ENCODE peak calls at places on chromosomes 1 and 21, in seven cellular contexts. A is osteocyte, D is AG04450, G is occipital lobe, J is ureter, R is GF-D8, Q is adrenal gland. K is an unnamed sample.

GRCh38 chr1:115557715-115558114 is 84.1 kb upstream of the VANGL1 start:
- DNase-seq in A (no peak), D (no peak), G (no peak), J (no peak), R (no peak), Q (no peak), K (no peak)

GRCh38 chr1:201806801-201807200 is 22.2 kb upstream of the IPO9 start:
- DNase-seq in A (no peak), D (no peak), G (no peak), J (no peak), R (no peak), Q (no peak), K (no peak)

GRCh38 chr1:31943546-31944184 is 5.5 kb upstream of the PTP4A2 start:
- DNase-seq in A (peak), D (no peak), G (no peak), J (peak), R (peak), Q (no peak), K (no peak)

GRCh38 chr1:60808676-60809075 is 273.7 kb upstream of the NFIA start:
- DNase-seq in A (no peak), D (no peak), G (no peak), J (no peak), R (no peak), Q (no peak), K (no peak)

GRCh38 chr1:156797212-156797871 is 19.3 kb downstream of the SH2D2A start:
- DNase-seq in A (no peak), D (peak), G (no peak), J (no peak), R (peak), Q (no peak), K (peak)

GRCh38 chr1:222339371-222339947 is 208.4 kb downstream of the HHIPL2 start:
- DNase-seq in A (no peak), D (no peak), G (no peak), J (no peak), R (no peak), Q (no peak), K (no peak)

GRCh38 chr1:150162862-150163706 is 13.4 kb downstream of the PLEKHO1 start:
- DNase-seq in A (peak), D (peak), G (peak), J (peak), R (peak), Q (peak), K (peak)

GRCh38 chr1:42797414-42797813 is 12.6 kb downstream of the TMEM269 start:
- DNase-seq in A (no peak), D (no peak), G (no peak), J (no peak), R (no peak), Q (no peak), K (no peak)

GRCh38 chr1:1137256-1138045 is 21.6 kb upstream of the C1orf159 start:
- DNase-seq in A (no peak), D (no peak), G (no peak), J (no peak), R (no peak), Q (no peak), K (peak)

GRCh38 chr1:223319913-223320600 is 43.9 kb downstream of the SUSD4 start:
- DNase-seq in A (no peak), D (no peak), G (no peak), J (no peak), R (no peak), Q (no peak), K (no peak)

GRCh38 chr21:33011462-33011861 is 14.3 kb upstream of the OLIG2 start:
- DNase-seq in A (peak), D (peak), G (no peak), J (peak), R (no peak), Q (no peak), K (no peak)

GRCh38 chr1:36706416-36706815 is 223.7 kb upstream of the CSF3R start:
- DNase-seq in A (no peak), D (no peak), G (no peak), J (no peak), R (no peak), Q (no peak), K (no peak)

GRCh38 chr21:35563885-35564451 is 496.4 kb downstream of the SETD4 start:
- DNase-seq in A (peak), D (peak), G (no peak), J (peak), R (no peak), Q (peak), K (no peak)

GRCh38 chr1:53316742-53317650 is 10.9 kb downstream of the LRP8 start:
- DNase-seq in A (no peak), D (no peak), G (no peak), J (no peak), R (no peak), Q (no peak), K (no peak)

GRCh38 chr1:2086446-2087082 is 36.4 kb downstream of the PRKCZ start:
- DNase-seq in A (no peak), D (no peak), G (no peak), J (no peak), R (no peak), Q (no peak), K (no peak)

GRCh38 chr1:151368000-151368744 is 4.3 kb downstream of the SELENBP1 start:
- DNase-seq in A (no peak), D (no peak), G (no peak), J (no peak), R (no peak), Q (peak), K (peak)

GRCh38 chr1:31511848-31512615 is 64.3 kb upstream of the TINAGL1 start:
- DNase-seq in A (no peak), D (no peak), G (no peak), J (no peak), R (no peak), Q (no peak), K (no peak)

GRCh38 chr1:36650200-36651065 is 167.7 kb upstream of the CSF3R start:
- DNase-seq in A (no peak), D (peak), G (peak), J (peak), R (no peak), Q (peak), K (peak)

GRCh38 chr1:18805925-18806849 is 53.3 kb downstream of the TAS1R2 start:
- DNase-seq in A (no peak), D (no peak), G (no peak), J (no peak), R (no peak), Q (no peak), K (no peak)

GRCh38 chr1:206801467-206801866 is 29.2 kb upstream of the IL10 start:
- DNase-seq in A (no peak), D (no peak), G (no peak), J (no peak), R (no peak), Q (no peak), K (no peak)

GRCh38 chr1:40870135-40870728 is 8.1 kb upstream of the CITED4 start:
- DNase-seq in A (no peak), D (no peak), G (no peak), J (no peak), R (no peak), Q (no peak), K (no peak)

GRCh38 chr1:53598956-53599355 is 139.8 kb downstream of the DMRTB1 start:
- DNase-seq in A (no peak), D (no peak), G (no peak), J (no peak), R (no peak), Q (no peak), K (no peak)